ENCODE peak calls at places on chromosomes 4 and X, in nine cellular contexts. A, L, H, M, Q, B, C, R and W are unnamed samples.

GRCh38 chr4:136651932-136652331 is 880.4 kb downstream of the PCDH18 start:
- DNase-seq in M (no peak), A (no peak), B (no peak), R (no peak), Q (no peak), L (no peak), C (peak; percentile 38), H (no peak), W (no peak)

GRCh38 chr4:83362492-83363329 is 28.1 kb upstream of the HPSE start:
- DNase-seq in L (peak; percentile 19), A (peak; percentile 32), R (peak; percentile 19), Q (peak; percentile 63), B (no peak), H (no peak), C (peak; percentile 34), M (no peak), W (no peak)

GRCh38 chr4:1614854-1615595 is 69.1 kb downstream of the FAM53A start:
- DNase-seq in L (no peak), A (no peak), Q (no peak), C (no peak), M (no peak), B (no peak), H (no peak), R (no peak), W (no peak)

GRCh38 chr4:37837446-37837845 is 11.0 kb downstream of the PGM2 start:
- DNase-seq in A (peak; percentile 21), C (peak; percentile 80), R (no peak), M (no peak), Q (peak; percentile 35), L (no peak), B (no peak), H (no peak), W (peak; percentile 91)

GRCh38 chr4:84878541-84878940 is 87.9 kb downstream of the WDFY3 start:
- DNase-seq in R (no peak), M (no peak), A (no peak), L (no peak), C (peak; percentile 31), B (no peak), H (no peak), Q (no peak), W (no peak)

GRCh38 chrX:11450354-11450753 is 157.1 kb downstream of the AMELX start:
- DNase-seq in M (no peak), B (no peak), L (no peak), A (no peak), H (no peak), R (no peak), Q (no peak), C (peak; percentile 15), W (no peak)

GRCh38 chrX:54807524-54808108 is at the start of gene MAGED2:
- DNase-seq in R (peak; percentile 26), A (no peak), H (no peak), Q (no peak), B (no peak), M (peak; percentile 56), L (no peak), C (peak; percentile 16), W (no peak)

GRCh38 chr4:112801341-112801740 is 164.4 kb downstream of the LARP7 start:
- DNase-seq in H (no peak), Q (no peak), M (peak; percentile 72), C (no peak), L (no peak), A (no peak), R (peak; percentile 57), B (no peak), W (no peak)

GRCh38 chr4:151099976-151100417 is 569 bp downstream of the RPS3A start:
- DNase-seq in A (peak; percentile 26), C (peak; percentile 25), B (no peak), Q (no peak), H (no peak), R (no peak), M (no peak), L (no peak), W (no peak)

GRCh38 chr4:19329631-19330030 is 922.1 kb upstream of the SLIT2 start:
- DNase-seq in C (peak; percentile 41), Q (no peak), A (peak; percentile 25), H (no peak), R (no peak), B (no peak), L (no peak), M (no peak), W (no peak)

GRCh38 chr4:45327544-45327943 is 601.2 kb upstream of the GNPDA2 start:
- DNase-seq in R (no peak), C (no peak), B (no peak), M (no peak), H (no peak), A (no peak), L (no peak), Q (no peak), W (no peak)

GRCh38 chrX:25717122-25717521 is 421.0 kb upstream of the MAGEB18 start:
- DNase-seq in B (no peak), L (no peak), M (no peak), C (no peak), R (no peak), A (no peak), H (no peak), Q (no peak), W (no peak)

GRCh38 chr4:100657187-100657586 is 139.4 kb upstream of the EMCN start:
- DNase-seq in C (no peak), R (peak; percentile 62), Q (no peak), H (no peak), B (no peak), L (no peak), A (peak; percentile 27), M (no peak), W (no peak)

GRCh38 chr4:5751073-5751917 is 40.3 kb downstream of the EVC start:
- DNase-seq in H (no peak), R (no peak), A (no peak), Q (no peak), M (no peak), L (no peak), B (no peak), C (peak; percentile 81), W (peak; percentile 74)

GRCh38 chrX:125131146-125131545 is 188.5 kb upstream of the TEX13C start:
- DNase-seq in A (peak; percentile 0), M (peak; percentile 12), L (peak; percentile 20), Q (peak; percentile 19), R (peak; percentile 20), H (no peak), B (no peak), C (no peak), W (no peak)

GRCh38 chr4:166896254-166896653 is 338.0 kb downstream of the SPOCK3 start:
- DNase-seq in R (no peak), H (no peak), C (no peak), Q (no peak), B (no peak), A (no peak), L (no peak), M (no peak), W (no peak)

GRCh38 chr4:168883513-168883912 is 126.5 kb downstream of the CBR4 start:
- DNase-seq in M (no peak), H (no peak), Q (no peak), R (no peak), C (peak; percentile 81), B (no peak), L (no peak), A (no peak), W (no peak)
- H3K4me1 ChIP-seq in M (no peaks in the 10 kb centered on the region), H (no peaks in the 10 kb centered on the region), Q (no peaks in the 10 kb centered on the region), R (no peaks in the 10 kb centered on the region), C (peaks cover 22% of the 10 kb centered on the region), B (peaks cover 4% of the 10 kb centered on the region), L (peaks cover 55% of the 10 kb centered on the region), A (peaks cover 31% of the 10 kb centered on the region), W (peaks cover 77% of the 10 kb centered on the region)

GRCh38 chrX:40054793-40055192 is 43.0 kb downstream of the BCOR start:
- DNase-seq in B (no peak), M (no peak), C (peak; percentile 62), L (no peak), R (no peak), H (no peak), Q (no peak), A (no peak), W (no peak)

GRCh38 chrX:40056420-40056819 is 41.3 kb downstream of the BCOR start:
- DNase-seq in M (no peak), C (no peak), B (peak; percentile 52), H (no peak), A (no peak), Q (no peak), L (no peak), R (no peak), W (peak; percentile 77)

GRCh38 chrX:40055495-40055894 is 42.3 kb downstream of the BCOR start:
- DNase-seq in A (no peak), C (peak; percentile 16), M (no peak), Q (no peak), H (no peak), B (no peak), L (no peak), R (no peak), W (no peak)

GRCh38 chrX:40058719-40059118 is 39.0 kb downstream of the BCOR start:
- DNase-seq in Q (no peak), R (no peak), L (no peak), A (no peak), M (no peak), C (no peak), H (no peak), B (no peak), W (no peak)

DNA sequence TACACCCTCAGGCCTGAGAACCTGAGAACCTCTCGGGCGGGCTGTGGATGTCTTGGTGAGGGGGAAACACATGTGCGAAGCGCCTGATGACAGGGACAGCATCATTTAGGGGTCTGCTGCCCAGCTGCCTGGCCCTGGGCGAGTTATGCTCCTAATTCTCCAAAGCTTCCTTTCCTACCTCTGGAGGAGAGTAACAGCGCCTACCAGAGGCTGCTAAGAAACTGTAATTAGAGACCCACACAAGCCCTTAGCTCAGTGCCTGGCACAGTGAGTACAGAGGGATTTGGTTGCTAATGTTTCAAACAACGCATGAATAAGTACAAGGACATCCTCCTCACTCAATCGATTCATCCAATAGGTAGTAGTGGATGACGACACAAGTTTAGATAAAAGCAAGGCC is 40.4 kb downstream of the BCOR start:
- DNase-seq in L (no peak), H (no peak), M (peak; percentile 33), Q (no peak), R (no peak), B (no peak), C (no peak), A (no peak), W (no peak)
- H3K27ac ChIP-seq in L (no peak overlapping the region), H (no peak overlapping the region), M (no peak overlapping the region), Q (no peak overlapping the region), R (no peak overlapping the region), B (no peak overlapping the region), C (no peak overlapping the region), A (no peak overlapping the region), W (no peak overlapping the region)

DNA sequence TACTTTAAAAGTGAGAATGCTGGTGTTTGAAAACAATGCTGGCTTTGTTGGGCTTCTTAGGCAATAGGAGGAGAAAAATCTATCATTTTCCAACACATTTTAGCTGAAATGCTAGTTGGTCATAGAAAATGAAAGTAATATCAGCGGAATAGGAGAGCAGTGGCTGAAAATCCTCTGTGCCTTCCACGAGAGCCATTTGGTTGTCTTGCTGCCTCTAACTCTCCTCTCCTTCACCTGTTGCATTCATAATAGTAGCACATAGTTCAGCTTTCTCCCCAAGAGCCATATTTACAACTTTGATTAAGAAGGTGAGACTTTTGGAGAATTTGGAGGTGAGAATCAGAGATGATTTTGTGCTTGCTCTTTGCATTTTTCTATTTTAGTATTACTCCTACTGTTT is 849.4 kb upstream of the FTHL17 start:
- DNase-seq in B (no peak), Q (no peak), A (no peak), L (no peak), C (no peak), M (no peak), H (no peak), R (no peak), W (peak; percentile 38)
- H3K4me2 ChIP-seq in B (no peak overlapping the region), Q (no peak overlapping the region), A (peak overlapping the region; percentile 49), L (no peak overlapping the region), C (no peak overlapping the region), M (no peak overlapping the region), H (no peak overlapping the region), R (no peak overlapping the region), W (no peak overlapping the region)

GRCh38 chr4:40623707-40624106 is 6.0 kb downstream of the RBM47 start:
- DNase-seq in M (no peak), R (no peak), B (no peak), H (no peak), Q (no peak), C (no peak), L (no peak), A (no peak), W (no peak)
- H3K4me1 ChIP-seq in M (peaks cover 36% of the 10 kb centered on the region), R (peaks cover 11% of the 10 kb centered on the region), B (peaks cover 38% of the 10 kb centered on the region), H (peaks cover 19% of the 10 kb centered on the region), Q (peaks cover 19% of the 10 kb centered on the region), C (peaks cover 15% of the 10 kb centered on the region), L (peaks cover 56% of the 10 kb centered on the region), A (peaks cover 15% of the 10 kb centered on the region), W (peaks cover 15% of the 10 kb centered on the region)